ENCODE peak calls at places on chromosome 7, in seven cellular contexts. V is HCT116, M is K562, I is SK-N-SH, S is H1, X is HepG2, B is GM12878. D is an unnamed sample.

GRCh38 chr7:121515181-121515580 is 119.1 kb upstream of the FAM3C start:
- DNase-seq in V (no peak), M (no peak), I (no peak), S (no peak), X (no peak), B (no peak), D (no peak)

GRCh38 chr7:88455696-88456095 is 149.0 kb upstream of the STEAP4 start:
- DNase-seq in V (no peak), M (no peak), I (no peak), S (no peak), X (no peak), B (no peak), D (no peak)

GRCh38 chr7:101733713-101734475 is 83.5 kb upstream of the CUX1 start:
- DNase-seq in V (no peak), M (peak), I (peak), S (no peak), X (peak), B (no peak), D (no peak)

GRCh38 chr7:114413741-114414140 is 874 bp upstream of the FOXP2 start:
- DNase-seq in V (no peak), M (no peak), I (no peak), S (no peak), X (no peak), B (no peak), D (no peak)

GRCh38 chr7:101618207-101618839 is 10.8 kb downstream of the MYL10 start:
- DNase-seq in V (no peak), M (no peak), I (no peak), S (no peak), X (no peak), B (no peak), D (no peak)

GRCh38 chr7:131242123-131242650 is 85.5 kb upstream of the MKLN1 start:
- DNase-seq in V (no peak), M (no peak), I (no peak), S (no peak), X (no peak), B (no peak), D (no peak)

GRCh38 chr7:38905026-38905759 is 3.8 kb downstream of the VPS41 start:
- DNase-seq in V (no peak), M (no peak), I (no peak), S (no peak), X (no peak), B (no peak), D (no peak)

GRCh38 chr7:45653209-45653907 is 79.2 kb downstream of the ADCY1 start:
- DNase-seq in V (no peak), M (no peak), I (no peak), S (no peak), X (no peak), B (no peak), D (no peak)

GRCh38 chr7:44100458-44101303 is 3.5 kb upstream of the AEBP1 start:
- DNase-seq in V (no peak), M (no peak), I (peak), S (no peak), X (no peak), B (no peak), D (no peak)

GRCh38 chr7:148334959-148335577 is 255.5 kb upstream of the C7orf33 start:
- DNase-seq in V (no peak), M (no peak), I (no peak), S (no peak), X (no peak), B (no peak), D (peak)

GRCh38 chr7:109782806-109783205 is 1213.1 kb downstream of the DNAJB9 start:
- DNase-seq in V (no peak), M (peak), I (no peak), S (no peak), X (no peak), B (no peak), D (no peak)

GRCh38 chr7:67738958-67739357 is 742.3 kb downstream of the TYW1 start:
- DNase-seq in V (no peak), M (no peak), I (no peak), S (no peak), X (no peak), B (no peak), D (peak)

GRCh38 chr7:3504384-3504783 is 203.3 kb downstream of the SDK1 start:
- DNase-seq in V (no peak), M (no peak), I (no peak), S (no peak), X (no peak), B (no peak), D (no peak)

GRCh38 chr7:3495957-3496356 is 194.9 kb downstream of the SDK1 start:
- DNase-seq in V (no peak), M (no peak), I (no peak), S (no peak), X (no peak), B (no peak), D (no peak)

DNA sequence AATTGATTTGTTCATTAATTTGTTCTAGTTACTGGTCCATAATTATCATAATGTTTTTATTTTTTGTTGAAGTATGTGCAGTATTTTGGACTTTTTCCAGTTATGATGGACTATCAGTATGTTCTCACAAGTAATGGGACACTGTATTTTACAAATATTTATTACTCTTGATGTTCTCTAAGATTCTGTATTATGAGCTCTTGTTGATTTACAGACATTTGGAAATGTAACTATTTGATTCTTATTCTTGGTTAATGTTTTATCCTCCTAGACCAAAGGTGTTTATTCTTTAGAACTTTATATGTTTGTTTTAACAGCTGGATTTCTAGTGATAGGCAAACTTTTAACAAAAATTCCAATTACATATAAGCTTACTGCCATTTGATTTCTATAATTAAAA is 200.6 kb downstream of the SDK1 start:
- DNase-seq in V (no peak), M (no peak), I (no peak), S (no peak), X (no peak), B (no peak), D (no peak)
- TF ChIP-seq JUND in V (no peak), M (no peak), I (no peak), S (no peak), X (no peak), B (no peak), D (no peak)

GRCh38 chr7:142908921-142909870 is 23.7 kb upstream of the TRPV6 start:
- DNase-seq in V (peak), M (peak), I (peak), S (no peak), X (no peak), B (no peak), D (no peak)
- TF ChIP-seq JUND in V (no peak), M (no peak), I (no peak), S (no peak), X (no peak), B (no peak), D (no peak)

GRCh38 chr7:81280531-81280930 is 361.7 kb upstream of the SEMA3C start:
- DNase-seq in V (no peak), M (no peak), I (no peak), S (no peak), X (no peak), B (no peak), D (no peak)

GRCh38 chr7:81285142-81285871 is 366.5 kb upstream of the SEMA3C start:
- DNase-seq in V (peak), M (no peak), I (no peak), S (no peak), X (no peak), B (no peak), D (no peak)

GRCh38 chr7:81284576-81284975 is 365.7 kb upstream of the SEMA3C start:
- DNase-seq in V (peak), M (no peak), I (no peak), S (no peak), X (no peak), B (no peak), D (no peak)
- TF ChIP-seq JUND in V (peak), M (no peak), I (peak), S (no peak), X (no peak), B (no peak), D (no peak)

GRCh38 chr7:3455826-3456444 is 154.9 kb downstream of the SDK1 start:
- DNase-seq in V (no peak), M (no peak), I (no peak), S (no peak), X (no peak), B (no peak), D (no peak)

GRCh38 chr7:3463696-3464095 is 162.6 kb downstream of the SDK1 start:
- DNase-seq in V (no peak), M (no peak), I (no peak), S (no peak), X (no peak), B (no peak), D (no peak)

GRCh38 chr7:3459111-3459510 is 158.1 kb downstream of the SDK1 start:
- DNase-seq in V (no peak), M (no peak), I (no peak), S (no peak), X (no peak), B (no peak), D (no peak)

GRCh38 chr7:3464900-3465622 is 164.0 kb downstream of the SDK1 start:
- DNase-seq in V (no peak), M (no peak), I (no peak), S (no peak), X (no peak), B (no peak), D (no peak)

DNA sequence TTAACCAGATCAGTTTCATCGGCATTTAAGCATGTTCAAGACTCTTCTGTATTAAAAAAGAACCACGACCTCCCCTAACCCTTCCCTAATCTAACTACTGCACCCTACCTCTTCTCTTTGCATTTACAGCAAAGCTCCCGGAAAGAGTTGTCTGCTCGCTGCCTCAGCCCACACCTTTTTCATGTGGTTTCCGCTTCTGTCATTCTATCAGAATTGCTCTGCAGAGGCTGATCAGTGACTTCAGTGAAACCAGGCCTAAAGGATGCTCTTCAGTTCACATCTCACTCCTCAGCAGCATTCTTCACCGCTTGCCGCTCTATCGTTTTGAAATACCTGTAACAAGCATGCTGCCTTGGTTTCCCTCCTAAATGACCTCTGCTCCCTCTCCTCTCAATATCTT is 160.9 kb downstream of the SDK1 start:
- DNase-seq in V (no peak), M (no peak), I (no peak), S (no peak), X (no peak), B (no peak), D (no peak)
- TF ChIP-seq JUND in V (no peak), M (no peak), I (no peak), S (no peak), X (no peak), B (no peak), D (no peak)

DNA sequence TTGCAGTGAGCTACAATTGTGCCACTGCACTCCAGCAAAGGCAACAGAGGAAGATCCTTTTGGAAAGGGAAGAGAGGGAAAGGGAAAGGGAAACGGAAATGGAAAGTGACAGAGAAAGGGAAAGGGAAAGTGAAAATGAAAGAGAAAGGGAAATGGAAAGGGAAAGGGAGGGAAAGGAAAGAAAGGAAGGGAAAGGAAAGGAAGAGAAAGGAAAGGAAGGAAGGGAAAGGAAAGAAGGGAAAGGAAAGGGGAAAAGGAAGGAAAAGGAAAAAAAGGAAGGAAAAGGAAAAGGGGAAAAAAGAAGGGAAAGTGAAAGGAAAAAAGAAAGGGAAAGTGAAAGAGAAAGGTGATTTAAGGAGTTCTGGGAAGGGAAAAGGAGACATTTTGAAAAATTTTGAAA is 2.4 kb upstream of the ZC3HAV1 start:
- DNase-seq in V (no peak), M (no peak), I (no peak), S (no peak), X (no peak), B (no peak), D (no peak)
- TF ChIP-seq JUND in V (no peak), M (no peak), I (no peak), S (no peak), X (no peak), B (no peak), D (no peak)

D was measured in T47D.